ENCODE peak calls at places on chromosomes 1 and 21, in eight cellular contexts. One of them, this sample, is unnamed.

GRCh38 chr1:47436304-47436978 is 1.4 kb upstream of the FOXD2 start:
- DNase-seq in IMR-90: peak
- DNase-seq in prostate gland: peak
- DNase-seq in ovary: peak
- DNase-seq in uterus: peak
- DNase-seq in stomach: peak
- DNase-seq in heart left ventricle: peak
- DNase-seq in A549: peak
- DNase-seq in this sample: peak

GRCh38 chr1:54378157-54378883 is 27.9 kb downstream of the SSBP3 start:
- DNase-seq in IMR-90: no peak
- DNase-seq in prostate gland: no peak
- DNase-seq in ovary: no peak
- DNase-seq in uterus: no peak
- DNase-seq in stomach: no peak
- DNase-seq in heart left ventricle: no peak
- DNase-seq in A549: no peak
- DNase-seq in this sample: no peak

GRCh38 chr1:199784127-199784526 is 243.4 kb upstream of the NR5A2 start:
- DNase-seq in IMR-90: peak
- DNase-seq in prostate gland: no peak
- DNase-seq in ovary: no peak
- DNase-seq in uterus: no peak
- DNase-seq in stomach: no peak
- DNase-seq in heart left ventricle: no peak
- DNase-seq in A549: peak
- DNase-seq in this sample: no peak

GRCh38 chr1:31712625-31713024 is 8.8 kb upstream of the COL16A1 start:
- DNase-seq in IMR-90: peak
- DNase-seq in prostate gland: no peak
- DNase-seq in ovary: peak
- DNase-seq in uterus: peak
- DNase-seq in stomach: peak
- DNase-seq in heart left ventricle: peak
- DNase-seq in A549: peak
- DNase-seq in this sample: no peak

GRCh38 chr21:21612446-21612845 is 614.2 kb downstream of the NCAM2 start:
- DNase-seq in IMR-90: peak
- DNase-seq in prostate gland: no peak
- DNase-seq in ovary: no peak
- DNase-seq in uterus: no peak
- DNase-seq in stomach: no peak
- DNase-seq in heart left ventricle: no peak
- DNase-seq in A549: no peak
- DNase-seq in this sample: no peak

GRCh38 chr1:7710859-7711258 is 60.2 kb upstream of the VAMP3 start:
- DNase-seq in IMR-90: no peak
- DNase-seq in prostate gland: no peak
- DNase-seq in ovary: no peak
- DNase-seq in uterus: no peak
- DNase-seq in stomach: no peak
- DNase-seq in heart left ventricle: no peak
- DNase-seq in A549: no peak
- DNase-seq in this sample: no peak

GRCh38 chr1:151327903-151328674 is 873 bp upstream of the PI4KB start:
- DNase-seq in IMR-90: no peak
- DNase-seq in prostate gland: no peak
- DNase-seq in ovary: peak
- DNase-seq in uterus: no peak
- DNase-seq in stomach: no peak
- DNase-seq in heart left ventricle: peak
- DNase-seq in A549: peak
- DNase-seq in this sample: peak

GRCh38 chr1:28026329-28026728 is 62.1 kb downstream of the EYA3 start:
- DNase-seq in IMR-90: no peak
- DNase-seq in prostate gland: no peak
- DNase-seq in ovary: no peak
- DNase-seq in uterus: no peak
- DNase-seq in stomach: no peak
- DNase-seq in heart left ventricle: no peak
- DNase-seq in A549: no peak
- DNase-seq in this sample: no peak

GRCh38 chr21:34362670-34363069 is 1.1 kb upstream of the KCNE2 start:
- DNase-seq in IMR-90: no peak
- DNase-seq in prostate gland: no peak
- DNase-seq in ovary: no peak
- DNase-seq in uterus: no peak
- DNase-seq in stomach: no peak
- DNase-seq in heart left ventricle: no peak
- DNase-seq in A549: no peak
- DNase-seq in this sample: no peak

GRCh38 chr1:6093611-6094010 is 47.9 kb downstream of the KCNAB2 start:
- DNase-seq in IMR-90: no peak
- DNase-seq in prostate gland: no peak
- DNase-seq in ovary: no peak
- DNase-seq in uterus: no peak
- DNase-seq in stomach: no peak
- DNase-seq in heart left ventricle: peak
- DNase-seq in A549: no peak
- DNase-seq in this sample: no peak

GRCh38 chr1:150807674-150808073 is 386 bp downstream of the CTSK start:
- DNase-seq in IMR-90: no peak
- DNase-seq in prostate gland: no peak
- DNase-seq in ovary: no peak
- DNase-seq in uterus: no peak
- DNase-seq in stomach: no peak
- DNase-seq in heart left ventricle: no peak
- DNase-seq in A549: no peak
- DNase-seq in this sample: no peak

GRCh38 chr1:234608720-234609527 is 1.1 kb downstream of the IRF2BP2 start:
- DNase-seq in IMR-90: no peak
- DNase-seq in prostate gland: no peak
- DNase-seq in ovary: peak
- DNase-seq in uterus: peak
- DNase-seq in stomach: peak
- DNase-seq in heart left ventricle: peak
- DNase-seq in A549: peak
- DNase-seq in this sample: peak
- TF ChIP-seq POLR2A in IMR-90: peak
- TF ChIP-seq POLR2A in prostate gland: peak
- TF ChIP-seq POLR2A in ovary: no peak
- TF ChIP-seq POLR2A in uterus: peak
- TF ChIP-seq POLR2A in stomach: no peak
- TF ChIP-seq POLR2A in heart left ventricle: no peak
- TF ChIP-seq POLR2A in A549: peak
- TF ChIP-seq POLR2A in this sample: peak

GRCh38 chr1:226400519-226401406 is 7.1 kb downstream of the PARP1 start:
- DNase-seq in IMR-90: no peak
- DNase-seq in prostate gland: peak
- DNase-seq in ovary: no peak
- DNase-seq in uterus: no peak
- DNase-seq in stomach: no peak
- DNase-seq in heart left ventricle: peak
- DNase-seq in A549: no peak
- DNase-seq in this sample: no peak
- H3K27ac ChIP-seq in IMR-90: no peak
- H3K27ac ChIP-seq in prostate gland: peak
- H3K27ac ChIP-seq in ovary: no peak
- H3K27ac ChIP-seq in uterus: no peak
- H3K27ac ChIP-seq in stomach: no peak
- H3K27ac ChIP-seq in heart left ventricle: peak
- H3K27ac ChIP-seq in A549: no peak
- H3K27ac ChIP-seq in this sample: no peak

DNA sequence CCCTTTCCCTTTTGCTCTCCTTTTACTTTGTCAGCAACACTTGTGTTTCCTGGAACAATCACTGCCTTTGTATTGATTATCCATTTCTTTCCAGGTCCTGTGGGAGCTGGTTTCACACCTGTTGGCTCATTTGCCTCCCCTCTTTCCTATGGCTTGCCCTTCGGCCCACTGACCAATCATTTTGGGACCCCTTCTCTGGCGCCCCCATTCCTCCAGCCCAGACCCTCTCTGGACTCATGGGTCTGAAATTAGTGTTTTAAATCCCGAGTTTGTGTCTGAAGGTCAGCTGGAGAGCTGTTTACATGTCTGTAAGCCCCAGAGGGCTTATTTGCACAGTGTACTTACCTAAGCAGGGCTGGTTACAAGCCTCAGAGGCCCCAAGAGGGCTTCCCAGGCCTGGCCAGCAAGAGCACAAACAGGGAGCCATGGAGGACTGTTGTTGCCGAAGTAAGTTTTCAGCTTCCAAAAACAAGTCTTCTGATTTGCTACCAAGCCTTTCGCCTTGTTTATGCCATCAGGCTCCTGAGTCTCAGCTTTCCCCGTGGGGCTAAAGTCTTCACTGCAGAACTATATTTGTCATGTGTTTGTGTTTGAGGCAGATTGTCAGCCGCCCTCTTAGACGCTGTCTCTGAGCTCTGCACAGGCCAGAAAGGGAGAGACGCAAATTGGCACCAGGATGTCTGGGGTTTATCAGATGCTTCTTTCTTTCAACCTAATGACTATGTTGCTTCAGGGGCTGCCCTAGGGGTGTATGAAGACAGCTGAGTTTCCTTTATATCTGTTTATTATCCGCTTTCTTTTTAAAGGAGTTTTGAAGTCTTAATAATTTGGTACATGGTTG is 93.0 kb downstream of the ATP1A1 start:
- DNase-seq in IMR-90: no peak
- DNase-seq in prostate gland: no peak
- DNase-seq in ovary: no peak
- DNase-seq in uterus: no peak
- DNase-seq in stomach: no peak
- DNase-seq in heart left ventricle: no peak
- DNase-seq in A549: no peak
- DNase-seq in this sample: no peak
- TF ChIP-seq POLR2A in IMR-90: no peak
- TF ChIP-seq POLR2A in prostate gland: no peak
- TF ChIP-seq POLR2A in ovary: no peak
- TF ChIP-seq POLR2A in uterus: no peak
- TF ChIP-seq POLR2A in stomach: no peak
- TF ChIP-seq POLR2A in heart left ventricle: no peak
- TF ChIP-seq POLR2A in A549: no peak
- TF ChIP-seq POLR2A in this sample: no peak

GRCh38 chr1:89763649-89763986 is 57.2 kb upstream of the LRRC8D start:
- DNase-seq in IMR-90: no peak
- DNase-seq in prostate gland: no peak
- DNase-seq in ovary: no peak
- DNase-seq in uterus: no peak
- DNase-seq in stomach: no peak
- DNase-seq in heart left ventricle: no peak
- DNase-seq in A549: no peak
- DNase-seq in this sample: no peak

GRCh38 chr1:89762431-89762800 is 58.4 kb upstream of the LRRC8D start:
- DNase-seq in IMR-90: no peak
- DNase-seq in prostate gland: no peak
- DNase-seq in ovary: peak
- DNase-seq in uterus: no peak
- DNase-seq in stomach: no peak
- DNase-seq in heart left ventricle: no peak
- DNase-seq in A549: no peak
- DNase-seq in this sample: no peak

GRCh38 chr1:89760496-89760895 is 60.3 kb upstream of the LRRC8D start:
- DNase-seq in IMR-90: no peak
- DNase-seq in prostate gland: no peak
- DNase-seq in ovary: no peak
- DNase-seq in uterus: no peak
- DNase-seq in stomach: no peak
- DNase-seq in heart left ventricle: no peak
- DNase-seq in A549: no peak
- DNase-seq in this sample: no peak

GRCh38 chr1:89761901-89762300 is 58.9 kb upstream of the LRRC8D start:
- DNase-seq in IMR-90: no peak
- DNase-seq in prostate gland: no peak
- DNase-seq in ovary: no peak
- DNase-seq in uterus: no peak
- DNase-seq in stomach: no peak
- DNase-seq in heart left ventricle: no peak
- DNase-seq in A549: no peak
- DNase-seq in this sample: no peak

DNA sequence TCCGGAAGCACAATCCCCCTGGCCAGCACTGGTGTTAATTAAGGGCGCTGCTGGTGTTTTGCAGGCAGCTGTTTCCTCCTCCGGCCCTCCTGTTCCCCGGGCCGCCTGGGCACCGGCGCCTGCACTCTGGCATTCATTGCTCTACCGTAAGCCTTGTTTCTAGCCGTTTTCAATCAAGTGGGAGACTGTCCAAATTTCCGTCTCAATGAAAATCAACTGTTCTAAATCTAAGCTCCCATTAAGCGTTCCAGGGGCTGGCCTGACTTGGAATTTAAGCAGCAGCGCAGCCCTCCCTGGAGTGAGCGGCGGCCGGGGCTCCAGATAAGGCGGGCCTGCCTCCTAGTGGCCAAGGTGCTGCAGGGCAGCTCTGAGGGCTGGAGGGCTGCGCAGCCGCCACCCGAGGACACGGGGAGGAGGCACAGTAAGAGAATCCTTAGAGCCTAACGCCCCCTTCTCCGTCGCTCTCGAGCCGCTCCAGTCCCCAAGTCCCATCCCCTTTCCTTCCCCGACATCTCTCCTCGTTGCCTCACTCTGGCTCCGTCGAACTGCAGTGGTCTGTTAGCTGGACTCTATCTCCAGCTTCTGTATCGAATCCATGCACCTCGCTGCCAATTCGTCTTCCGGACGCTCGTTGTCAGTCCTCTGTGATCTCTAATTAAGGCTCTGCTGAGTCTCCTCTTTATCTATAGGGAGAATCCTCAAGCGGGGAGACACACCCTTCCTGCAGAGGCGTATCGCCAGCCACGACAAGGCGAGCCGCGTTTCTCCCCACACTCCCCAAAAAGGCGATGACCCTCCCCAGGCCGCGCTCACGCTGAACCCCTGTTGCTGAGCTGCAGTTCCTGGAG is 57.8 kb upstream of the LRRC8D start:
- DNase-seq in IMR-90: peak
- DNase-seq in prostate gland: peak
- DNase-seq in ovary: peak
- DNase-seq in uterus: peak
- DNase-seq in stomach: peak
- DNase-seq in heart left ventricle: peak
- DNase-seq in A549: peak
- DNase-seq in this sample: peak
- H3K27ac ChIP-seq in IMR-90: no peak
- H3K27ac ChIP-seq in prostate gland: no peak
- H3K27ac ChIP-seq in ovary: no peak
- H3K27ac ChIP-seq in uterus: peak
- H3K27ac ChIP-seq in stomach: peak
- H3K27ac ChIP-seq in heart left ventricle: peak
- H3K27ac ChIP-seq in A549: peak
- H3K27ac ChIP-seq in this sample: peak